ENCODE peak calls at places on chromosomes 12 and 14, in eight cellular contexts. S, E, U, V, T, H, X and Z are unnamed samples.

GRCh38 chr14:96095581-96096476 is 56.7 kb downstream of the C14orf132 start:
- DNase-seq in S (peak), E (peak), U (no peak), V (no peak), T (peak), H (no peak), X (peak), Z (peak)

GRCh38 chr14:50957296-50957695 is 13.0 kb upstream of the PYGL start:
- DNase-seq in S (no peak), E (no peak), U (no peak), V (no peak), T (no peak), H (peak), X (no peak), Z (peak)

GRCh38 chr12:38771871-38772270 is 133.5 kb downstream of the CPNE8 start:
- DNase-seq in S (no peak), E (no peak), U (no peak), V (no peak), T (no peak), H (no peak), X (no peak), Z (no peak)

GRCh38 chr14:74954232-74954946 is 1.0 kb downstream of the PGF start:
- DNase-seq in S (no peak), E (no peak), U (no peak), V (peak), T (peak), H (no peak), X (no peak), Z (peak)

GRCh38 chr14:50531595-50532501 is 521 bp downstream of the MAP4K5 start:
- DNase-seq in S (peak), E (peak), U (peak), V (peak), T (peak), H (peak), X (no peak), Z (peak)

GRCh38 chr14:100359111-100359510 is 36.0 kb downstream of the SLC25A47 start:
- DNase-seq in S (no peak), E (no peak), U (no peak), V (no peak), T (no peak), H (no peak), X (no peak), Z (no peak)

GRCh38 chr14:104424406-104425072 is 155.0 kb upstream of the C14orf180 start:
- DNase-seq in S (no peak), E (no peak), U (no peak), V (no peak), T (peak), H (peak), X (no peak), Z (peak)

GRCh38 chr14:58587271-58587670 is 50.5 kb upstream of the DACT1 start:
- DNase-seq in S (no peak), E (peak), U (no peak), V (no peak), T (no peak), H (no peak), X (peak), Z (no peak)

GRCh38 chr12:6018265-6018664 is 73.2 kb upstream of the ANO2 start:
- DNase-seq in S (no peak), E (no peak), U (no peak), V (no peak), T (no peak), H (no peak), X (no peak), Z (no peak)

GRCh38 chr12:122688291-122688690 is 14.9 kb downstream of the HCAR2 start:
- DNase-seq in S (no peak), E (no peak), U (no peak), V (no peak), T (no peak), H (no peak), X (no peak), Z (no peak)